ENCODE peak calls at places on chromosomes 16 and 17, in seven cellular contexts. F, W, S, R, C, D and A are unnamed samples.

GRCh38 chr17:2049333-2050245 is 5.3 kb upstream of the HIC1 start:
- DNase-seq in W (peak; percentile 83), D (no peak), F (peak; percentile 90), R (peak; percentile 86), C (peak; percentile 61), S (peak; percentile 94), A (peak; percentile 93)

GRCh38 chr17:16352838-16353701 is at the start of gene CENPV:
- DNase-seq in C (no peak), S (peak; percentile 73), R (peak; percentile 38), W (peak; percentile 3), D (no peak), F (peak; percentile 47), A (peak; percentile 72)

GRCh38 chr17:74513987-74514631 is 17.2 kb downstream of the CD300LB start:
- DNase-seq in F (no peak), R (no peak), D (no peak), C (peak; percentile 46), W (peak; percentile 18), S (no peak), A (peak; percentile 52)

GRCh38 chr16:19672378-19672777 is 45.6 kb downstream of the KNOP1 start:
- DNase-seq in R (no peak), F (no peak), W (peak; percentile 8), D (no peak), S (no peak), C (no peak), A (no peak)

GRCh38 chr16:68075980-68076379 is 9.2 kb upstream of the NFATC3 start:
- DNase-seq in W (no peak), C (no peak), D (no peak), F (no peak), R (no peak), S (no peak), A (no peak)

GRCh38 chr17:41695134-41695661 is 6.5 kb downstream of the EIF1 start:
- DNase-seq in F (no peak), C (no peak), S (no peak), D (no peak), R (no peak), W (no peak), A (no peak)

GRCh38 chr16:85497622-85498314 is 115.4 kb upstream of the GSE1 start:
- DNase-seq in R (no peak), D (no peak), W (no peak), C (no peak), F (no peak), S (no peak), A (no peak)

GRCh38 chr17:31540602-31541307 is 149.3 kb downstream of the RAB11FIP4 start:
- DNase-seq in R (no peak), D (no peak), C (no peak), S (no peak), W (no peak), F (no peak), A (no peak)

GRCh38 chr16:66524601-66525164 is 25.2 kb downstream of the TK2 start:
- DNase-seq in F (no peak), S (no peak), D (no peak), W (no peak), C (no peak), R (no peak), A (no peak)

GRCh38 chr17:1627219-1627986 is 1.2 kb downstream of the SLC43A2 start:
- DNase-seq in S (peak; percentile 76), D (no peak), F (no peak), W (no peak), R (no peak), C (no peak), A (no peak)

GRCh38 chr16:30353438-30354129 is 1.5 kb downstream of the CD2BP2 start:
- DNase-seq in C (no peak), F (no peak), W (no peak), S (no peak), R (no peak), D (no peak), A (no peak)

GRCh38 chr17:41301204-41301790 is 1.4 kb downstream of the KRTAP29-1 start:
- DNase-seq in F (no peak), D (no peak), W (no peak), R (no peak), C (no peak), S (no peak), A (no peak)

GRCh38 chr16:26856271-26856670 is 210.5 kb upstream of the C16orf82 start:
- DNase-seq in F (no peak), R (no peak), S (peak; percentile 33), D (no peak), W (no peak), C (no peak), A (no peak)

DNA sequence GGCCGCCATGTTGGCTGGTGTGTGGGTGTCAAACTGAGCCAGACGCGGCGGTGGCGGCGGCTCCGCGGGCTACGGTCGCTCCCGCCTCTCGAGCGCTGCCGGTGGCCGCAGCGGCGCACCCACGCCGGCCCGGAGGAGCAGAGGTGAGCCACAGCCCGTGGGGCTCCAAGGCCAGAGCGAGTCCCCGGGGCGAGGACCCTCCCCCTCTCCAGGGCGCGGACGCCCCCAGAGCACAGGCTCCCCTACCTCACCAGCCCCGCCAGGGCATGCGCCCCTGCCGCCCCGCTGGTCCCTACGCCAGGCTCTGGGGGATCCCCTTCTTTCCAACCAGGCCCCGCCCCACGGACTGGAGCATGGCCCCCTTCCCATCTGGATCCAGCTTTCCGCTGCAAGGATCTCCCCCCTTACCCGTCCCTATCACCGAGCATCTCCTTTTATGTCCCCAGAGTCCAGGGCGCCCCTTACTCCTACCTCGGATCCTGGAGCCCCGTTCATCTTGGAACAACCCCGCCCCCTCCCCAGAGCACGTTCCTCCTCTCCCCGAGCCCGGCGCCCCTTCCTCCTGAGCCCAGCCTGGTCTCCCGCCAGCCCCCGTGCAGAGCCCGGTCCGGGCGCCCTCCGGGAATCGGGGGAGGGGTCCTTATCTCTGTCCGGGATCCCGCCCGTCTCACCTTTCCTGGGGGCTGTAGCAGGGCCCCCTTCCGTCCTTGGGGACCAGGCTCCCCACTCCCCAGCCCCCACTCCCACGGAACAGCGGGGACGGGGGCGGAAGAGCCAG is 412 bp downstream of the EPN2 start:
- DNase-seq in S (no peak), C (no peak), W (no peak), D (no peak), F (peak; percentile 48), R (peak; percentile 46), A (peak; percentile 52)
- TF ChIP-seq CTCF in S (no peak), C (no peak), W (no peak), D (peak; percentile 21), F (no peak), R (no peak), A (peak; percentile 6)

DNA sequence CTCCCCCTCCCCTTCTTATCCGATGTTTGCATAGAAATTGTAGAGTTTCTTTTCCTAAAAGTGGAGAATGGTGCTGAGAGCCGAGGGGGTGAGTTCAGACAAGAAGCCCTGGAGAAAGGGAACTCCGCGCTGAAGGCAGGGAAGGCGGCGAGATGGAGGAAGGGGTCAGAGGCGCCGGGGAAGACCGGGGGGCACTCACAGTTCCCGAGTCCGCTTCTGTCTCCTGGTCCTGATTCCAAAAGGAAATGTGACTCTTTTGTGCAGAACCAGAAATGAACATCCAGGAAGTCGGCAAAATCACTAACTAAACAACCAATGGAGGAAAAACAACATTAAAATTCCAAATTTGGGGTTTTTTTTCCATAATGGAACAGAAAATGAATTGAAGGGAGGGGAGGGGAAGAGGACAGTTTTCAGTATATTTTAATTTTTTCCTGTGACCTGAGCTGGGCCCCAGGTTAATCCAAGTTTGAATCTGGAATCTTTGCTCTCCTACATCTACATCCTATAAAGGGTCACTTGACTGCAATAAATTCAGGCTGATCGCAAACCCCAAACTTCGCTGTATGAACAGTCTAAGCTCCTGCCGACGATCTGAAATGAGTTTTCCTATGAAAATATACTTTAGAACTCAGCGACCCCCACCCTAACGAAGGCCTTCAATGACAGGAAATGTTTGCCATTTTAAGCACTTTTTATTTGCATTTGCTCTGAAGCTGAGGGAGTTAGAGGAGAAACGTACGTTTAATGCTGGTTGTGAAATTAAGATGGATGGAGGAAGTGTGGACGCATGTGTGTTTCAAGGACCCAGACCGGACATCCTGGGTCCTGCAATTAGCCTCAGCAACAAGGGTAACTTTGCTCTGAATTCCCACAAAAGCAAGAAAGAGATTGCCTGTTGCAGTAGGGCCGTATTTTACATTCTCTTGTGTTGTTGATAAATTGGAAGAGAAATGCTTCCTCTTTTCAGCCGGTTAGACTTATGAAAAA is 252.2 kb downstream of the C16orf95 start:
- DNase-seq in F (no peak), S (peak; percentile 50), R (no peak), D (no peak), C (no peak), W (no peak), A (no peak)
- H3K4me3 ChIP-seq in F (no peak overlapping the region), S (no peak overlapping the region), R (no peak overlapping the region), D (no peak overlapping the region), C (no peak overlapping the region), W (peak overlapping the region; percentile 34), A (no peak overlapping the region)

GRCh38 chr17:71936977-71937376 is 183.8 kb upstream of the SOX9 start:
- DNase-seq in F (no peak), C (peak; percentile 97), S (no peak), D (no peak), R (no peak), W (no peak), A (no peak)

GRCh38 chr17:71941920-71942319 is 178.9 kb upstream of the SOX9 start:
- DNase-seq in S (no peak), D (no peak), R (no peak), W (no peak), F (no peak), C (no peak), A (peak; percentile 18)

GRCh38 chr17:71934520-71934919 is 186.3 kb upstream of the SOX9 start:
- DNase-seq in S (no peak), F (no peak), C (peak; percentile 74), R (no peak), D (no peak), W (no peak), A (no peak)

GRCh38 chr17:71937914-71938313 is 182.9 kb upstream of the SOX9 start:
- DNase-seq in W (no peak), F (no peak), R (no peak), C (no peak), D (no peak), S (no peak), A (no peak)

DNA sequence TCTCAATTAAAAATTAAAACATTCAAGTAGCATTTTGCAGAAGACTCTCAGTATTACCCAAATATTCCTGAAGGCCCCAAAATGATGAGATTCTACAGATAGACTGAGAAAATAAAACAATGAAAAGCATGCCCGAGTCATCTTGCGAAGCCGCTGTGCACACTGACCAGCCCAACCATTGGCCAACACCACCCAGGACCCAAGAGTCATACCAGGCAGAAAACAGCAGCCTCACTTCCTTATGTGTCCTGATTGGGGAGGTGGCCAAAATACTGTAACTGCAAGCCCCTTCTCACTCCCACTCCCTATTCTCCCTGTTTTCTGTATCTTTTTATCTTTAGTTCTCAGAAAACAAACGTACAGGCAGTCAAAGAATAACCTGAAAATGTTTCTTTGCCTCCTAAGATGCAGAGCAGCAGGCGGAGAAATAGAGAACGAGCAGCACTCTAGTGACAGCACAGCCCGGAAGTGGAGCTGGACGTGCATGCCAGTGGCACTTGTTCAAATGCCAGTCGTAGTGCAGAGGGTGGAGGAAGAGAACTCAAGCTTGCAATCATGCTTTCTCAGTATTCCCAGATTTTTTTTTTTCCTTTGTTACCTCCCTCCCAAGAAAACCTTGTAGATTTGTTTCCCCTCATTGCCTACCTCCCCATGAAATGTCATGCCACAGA is 182.3 kb upstream of the SOX9 start:
- DNase-seq in W (no peak), R (peak; percentile 48), F (no peak), C (no peak), S (no peak), D (no peak), A (peak; percentile 17)
- H3K27ac ChIP-seq in W (no peak overlapping the region), R (no peak overlapping the region), F (no peak overlapping the region), C (no peak overlapping the region), S (peak overlapping the region; percentile 66), D (no peak overlapping the region), A (no peak overlapping the region)

DNA sequence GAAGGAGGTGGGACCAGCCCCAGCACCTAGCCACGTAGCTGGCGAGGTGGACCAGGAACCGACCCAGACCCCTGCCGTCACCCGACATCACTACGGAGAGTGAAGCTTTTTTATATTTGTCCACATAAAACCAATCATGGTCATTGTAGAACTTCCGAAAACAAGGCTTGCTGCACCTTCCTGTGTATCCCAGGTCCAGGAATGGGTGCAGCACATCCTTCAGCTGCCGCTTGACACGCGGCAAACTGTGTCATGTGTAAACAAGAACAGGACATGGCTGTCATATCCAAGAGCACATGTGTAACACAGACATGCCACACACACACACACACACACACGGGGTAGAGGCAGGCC is 1.4 kb downstream of the HBQ1 start:
- DNase-seq in R (no peak), W (no peak), F (no peak), S (no peak), D (no peak), C (peak; percentile 12), A (no peak)
- TF ChIP-seq CTCF in R (no peak), W (no peak), F (no peak), S (no peak), D (no peak), C (no peak), A (no peak)